ENCODE peak calls at places on chromosomes 1 and 21, in eight cellular contexts. One of them, this sample, is unnamed.

GRCh38 chr1:3904006-3904842 is 4.2 kb upstream of the C1orf174 start:
- DNase-seq in ELR: no peak
- DNase-seq in T follicular helper cell: no peak
- DNase-seq in activated T-cell treated with anti-CD3 and anti-CD28 coated beads for 1 hour: no peak
- DNase-seq in NCI-H2029 treated with DMSO at 0.1 percent for 48 hours: no peak
- DNase-seq in NCI-H1417 treated with DMSO at 0.1 percent for 48 hours: no peak
- DNase-seq in ecto neural progenitor cell: no peak
- DNase-seq in activated CD4-positive, alpha-beta T cell treated with anti-CD3 and anti-CD28 coated beads for 48 hours: no peak
- DNase-seq in this sample: no peak

GRCh38 chr21:43983860-43984420 is 28.2 kb upstream of the TRAPPC10 start:
- DNase-seq in activated T-cell treated with anti-CD3 and anti-CD28 coated beads for 1 hour: no peak
- DNase-seq in NCI-H1417 treated with DMSO at 0.1 percent for 48 hours: no peak
- DNase-seq in T follicular helper cell: no peak
- DNase-seq in ecto neural progenitor cell: no peak
- DNase-seq in NCI-H2029 treated with DMSO at 0.1 percent for 48 hours: no peak
- DNase-seq in activated CD4-positive, alpha-beta T cell treated with anti-CD3 and anti-CD28 coated beads for 48 hours: no peak
- DNase-seq in ELR: no peak
- DNase-seq in this sample: no peak

GRCh38 chr1:105664495-105664894 is 1392.0 kb upstream of the PRMT6 start:
- DNase-seq in NCI-H1417 treated with DMSO at 0.1 percent for 48 hours: no peak
- DNase-seq in ELR: peak; percentile 3
- DNase-seq in activated CD4-positive, alpha-beta T cell treated with anti-CD3 and anti-CD28 coated beads for 48 hours: no peak
- DNase-seq in T follicular helper cell: no peak
- DNase-seq in activated T-cell treated with anti-CD3 and anti-CD28 coated beads for 1 hour: no peak
- DNase-seq in NCI-H2029 treated with DMSO at 0.1 percent for 48 hours: no peak
- DNase-seq in ecto neural progenitor cell: no peak
- DNase-seq in this sample: no peak

GRCh38 chr1:119075614-119076013 is 64.8 kb downstream of the WARS2 start:
- DNase-seq in NCI-H2029 treated with DMSO at 0.1 percent for 48 hours: no peak
- DNase-seq in activated T-cell treated with anti-CD3 and anti-CD28 coated beads for 1 hour: no peak
- DNase-seq in ELR: peak; percentile 55
- DNase-seq in T follicular helper cell: no peak
- DNase-seq in NCI-H1417 treated with DMSO at 0.1 percent for 48 hours: no peak
- DNase-seq in activated CD4-positive, alpha-beta T cell treated with anti-CD3 and anti-CD28 coated beads for 48 hours: no peak
- DNase-seq in ecto neural progenitor cell: no peak
- DNase-seq in this sample: no peak

GRCh38 chr1:201888282-201889033 is at the start of gene SHISA4:
- DNase-seq in activated CD4-positive, alpha-beta T cell treated with anti-CD3 and anti-CD28 coated beads for 48 hours: no peak
- DNase-seq in T follicular helper cell: no peak
- DNase-seq in ecto neural progenitor cell: peak; percentile 73
- DNase-seq in NCI-H1417 treated with DMSO at 0.1 percent for 48 hours: peak; percentile 5
- DNase-seq in activated T-cell treated with anti-CD3 and anti-CD28 coated beads for 1 hour: no peak
- DNase-seq in ELR: peak; percentile 69
- DNase-seq in NCI-H2029 treated with DMSO at 0.1 percent for 48 hours: peak; percentile 13
- DNase-seq in this sample: peak; percentile 78

GRCh38 chr1:31752258-31752657 is 11.9 kb downstream of the ADGRB2 start:
- DNase-seq in ecto neural progenitor cell: no peak
- DNase-seq in T follicular helper cell: no peak
- DNase-seq in ELR: no peak
- DNase-seq in NCI-H1417 treated with DMSO at 0.1 percent for 48 hours: no peak
- DNase-seq in activated T-cell treated with anti-CD3 and anti-CD28 coated beads for 1 hour: no peak
- DNase-seq in NCI-H2029 treated with DMSO at 0.1 percent for 48 hours: no peak
- DNase-seq in activated CD4-positive, alpha-beta T cell treated with anti-CD3 and anti-CD28 coated beads for 48 hours: no peak
- DNase-seq in this sample: no peak

GRCh38 chr1:167328306-167328705 is 107.6 kb downstream of the POU2F1 start:
- DNase-seq in T follicular helper cell: no peak
- DNase-seq in NCI-H1417 treated with DMSO at 0.1 percent for 48 hours: no peak
- DNase-seq in ecto neural progenitor cell: no peak
- DNase-seq in ELR: no peak
- DNase-seq in activated CD4-positive, alpha-beta T cell treated with anti-CD3 and anti-CD28 coated beads for 48 hours: no peak
- DNase-seq in activated T-cell treated with anti-CD3 and anti-CD28 coated beads for 1 hour: no peak
- DNase-seq in NCI-H2029 treated with DMSO at 0.1 percent for 48 hours: no peak
- DNase-seq in this sample: no peak

GRCh38 chr1:108643492-108644333 is 17.2 kb downstream of the HENMT1 start:
- DNase-seq in activated CD4-positive, alpha-beta T cell treated with anti-CD3 and anti-CD28 coated beads for 48 hours: peak; percentile 54
- DNase-seq in activated T-cell treated with anti-CD3 and anti-CD28 coated beads for 1 hour: peak; percentile 27
- DNase-seq in ecto neural progenitor cell: no peak
- DNase-seq in NCI-H2029 treated with DMSO at 0.1 percent for 48 hours: peak; percentile 6
- DNase-seq in T follicular helper cell: peak; percentile 36
- DNase-seq in ELR: peak; percentile 73
- DNase-seq in NCI-H1417 treated with DMSO at 0.1 percent for 48 hours: peak; percentile 26
- DNase-seq in this sample: no peak

GRCh38 chr1:108893141-108893530 is 16.4 kb downstream of the GPSM2 start:
- DNase-seq in ELR: peak; percentile 85
- DNase-seq in activated CD4-positive, alpha-beta T cell treated with anti-CD3 and anti-CD28 coated beads for 48 hours: no peak
- DNase-seq in T follicular helper cell: no peak
- DNase-seq in NCI-H1417 treated with DMSO at 0.1 percent for 48 hours: no peak
- DNase-seq in NCI-H2029 treated with DMSO at 0.1 percent for 48 hours: no peak
- DNase-seq in activated T-cell treated with anti-CD3 and anti-CD28 coated beads for 1 hour: no peak
- DNase-seq in ecto neural progenitor cell: no peak
- DNase-seq in this sample: no peak

GRCh38 chr1:245953876-245954660 is 553.0 kb downstream of the SMYD3 start:
- DNase-seq in ecto neural progenitor cell: no peak
- DNase-seq in NCI-H2029 treated with DMSO at 0.1 percent for 48 hours: no peak
- DNase-seq in activated T-cell treated with anti-CD3 and anti-CD28 coated beads for 1 hour: no peak
- DNase-seq in ELR: peak; percentile 20
- DNase-seq in NCI-H1417 treated with DMSO at 0.1 percent for 48 hours: no peak
- DNase-seq in activated CD4-positive, alpha-beta T cell treated with anti-CD3 and anti-CD28 coated beads for 48 hours: no peak
- DNase-seq in T follicular helper cell: no peak
- DNase-seq in this sample: no peak

GRCh38 chr21:46656820-46657219 is 21.3 kb downstream of the PRMT2 start:
- DNase-seq in ELR: no peak
- DNase-seq in activated CD4-positive, alpha-beta T cell treated with anti-CD3 and anti-CD28 coated beads for 48 hours: no peak
- DNase-seq in NCI-H2029 treated with DMSO at 0.1 percent for 48 hours: no peak
- DNase-seq in NCI-H1417 treated with DMSO at 0.1 percent for 48 hours: no peak
- DNase-seq in activated T-cell treated with anti-CD3 and anti-CD28 coated beads for 1 hour: no peak
- DNase-seq in ecto neural progenitor cell: no peak
- DNase-seq in T follicular helper cell: no peak
- DNase-seq in this sample: no peak

GRCh38 chr1:163258181-163258580 is 55.5 kb upstream of the RGS5 start:
- DNase-seq in NCI-H2029 treated with DMSO at 0.1 percent for 48 hours: no peak
- DNase-seq in activated T-cell treated with anti-CD3 and anti-CD28 coated beads for 1 hour: no peak
- DNase-seq in ecto neural progenitor cell: no peak
- DNase-seq in activated CD4-positive, alpha-beta T cell treated with anti-CD3 and anti-CD28 coated beads for 48 hours: no peak
- DNase-seq in NCI-H1417 treated with DMSO at 0.1 percent for 48 hours: no peak
- DNase-seq in ELR: no peak
- DNase-seq in T follicular helper cell: no peak
- DNase-seq in this sample: no peak

GRCh38 chr1:78045850-78046778 is at the start of gene GIPC2:
- DNase-seq in ecto neural progenitor cell: peak; percentile 58
- DNase-seq in NCI-H2029 treated with DMSO at 0.1 percent for 48 hours: no peak
- DNase-seq in T follicular helper cell: no peak
- DNase-seq in activated T-cell treated with anti-CD3 and anti-CD28 coated beads for 1 hour: no peak
- DNase-seq in NCI-H1417 treated with DMSO at 0.1 percent for 48 hours: no peak
- DNase-seq in ELR: peak; percentile 49
- DNase-seq in activated CD4-positive, alpha-beta T cell treated with anti-CD3 and anti-CD28 coated beads for 48 hours: peak; percentile 57
- DNase-seq in this sample: peak; percentile 73

GRCh38 chr1:28835237-28835650 is 23.3 kb downstream of the OPRD1 start:
- DNase-seq in NCI-H1417 treated with DMSO at 0.1 percent for 48 hours: peak; percentile 88
- DNase-seq in T follicular helper cell: no peak
- DNase-seq in activated T-cell treated with anti-CD3 and anti-CD28 coated beads for 1 hour: no peak
- DNase-seq in ELR: no peak
- DNase-seq in NCI-H2029 treated with DMSO at 0.1 percent for 48 hours: peak; percentile 86
- DNase-seq in activated CD4-positive, alpha-beta T cell treated with anti-CD3 and anti-CD28 coated beads for 48 hours: no peak
- DNase-seq in ecto neural progenitor cell: no peak
- DNase-seq in this sample: no peak

GRCh38 chr1:39167632-39168209 is 36.8 kb upstream of the MACF1 start:
- DNase-seq in NCI-H2029 treated with DMSO at 0.1 percent for 48 hours: peak; percentile 99
- DNase-seq in ecto neural progenitor cell: no peak
- DNase-seq in NCI-H1417 treated with DMSO at 0.1 percent for 48 hours: no peak
- DNase-seq in T follicular helper cell: no peak
- DNase-seq in activated CD4-positive, alpha-beta T cell treated with anti-CD3 and anti-CD28 coated beads for 48 hours: no peak
- DNase-seq in ELR: peak; percentile 56
- DNase-seq in activated T-cell treated with anti-CD3 and anti-CD28 coated beads for 1 hour: no peak
- DNase-seq in this sample: peak; percentile 55

GRCh38 chr1:56107278-56107643 is 472.1 kb downstream of the PLPP3 start:
- DNase-seq in activated CD4-positive, alpha-beta T cell treated with anti-CD3 and anti-CD28 coated beads for 48 hours: no peak
- DNase-seq in ecto neural progenitor cell: no peak
- DNase-seq in NCI-H1417 treated with DMSO at 0.1 percent for 48 hours: no peak
- DNase-seq in activated T-cell treated with anti-CD3 and anti-CD28 coated beads for 1 hour: no peak
- DNase-seq in NCI-H2029 treated with DMSO at 0.1 percent for 48 hours: no peak
- DNase-seq in ELR: no peak
- DNase-seq in T follicular helper cell: no peak
- DNase-seq in this sample: no peak

GRCh38 chr1:38454236-38454635 is 405.3 kb downstream of the RRAGC start:
- DNase-seq in activated T-cell treated with anti-CD3 and anti-CD28 coated beads for 1 hour: no peak
- DNase-seq in NCI-H2029 treated with DMSO at 0.1 percent for 48 hours: no peak
- DNase-seq in ELR: peak; percentile 57
- DNase-seq in activated CD4-positive, alpha-beta T cell treated with anti-CD3 and anti-CD28 coated beads for 48 hours: no peak
- DNase-seq in NCI-H1417 treated with DMSO at 0.1 percent for 48 hours: no peak
- DNase-seq in ecto neural progenitor cell: no peak
- DNase-seq in T follicular helper cell: no peak
- DNase-seq in this sample: no peak

GRCh38 chr21:34915364-34915834 is 133.7 kb downstream of the RUNX1 start:
- DNase-seq in T follicular helper cell: no peak
- DNase-seq in NCI-H2029 treated with DMSO at 0.1 percent for 48 hours: no peak
- DNase-seq in activated T-cell treated with anti-CD3 and anti-CD28 coated beads for 1 hour: no peak
- DNase-seq in ecto neural progenitor cell: no peak
- DNase-seq in ELR: peak; percentile 81
- DNase-seq in NCI-H1417 treated with DMSO at 0.1 percent for 48 hours: no peak
- DNase-seq in activated CD4-positive, alpha-beta T cell treated with anti-CD3 and anti-CD28 coated beads for 48 hours: no peak
- DNase-seq in this sample: peak; percentile 58

GRCh38 chr21:38178653-38179503 is 77.9 kb upstream of the KCNJ15 start:
- DNase-seq in ELR: no peak
- DNase-seq in activated CD4-positive, alpha-beta T cell treated with anti-CD3 and anti-CD28 coated beads for 48 hours: no peak
- DNase-seq in T follicular helper cell: no peak
- DNase-seq in NCI-H1417 treated with DMSO at 0.1 percent for 48 hours: no peak
- DNase-seq in ecto neural progenitor cell: no peak
- DNase-seq in NCI-H2029 treated with DMSO at 0.1 percent for 48 hours: no peak
- DNase-seq in activated T-cell treated with anti-CD3 and anti-CD28 coated beads for 1 hour: no peak
- DNase-seq in this sample: peak; percentile 60

GRCh38 chr21:36917487-36918158 is 48.8 kb downstream of the HLCS start:
- DNase-seq in activated CD4-positive, alpha-beta T cell treated with anti-CD3 and anti-CD28 coated beads for 48 hours: no peak
- DNase-seq in NCI-H1417 treated with DMSO at 0.1 percent for 48 hours: no peak
- DNase-seq in activated T-cell treated with anti-CD3 and anti-CD28 coated beads for 1 hour: no peak
- DNase-seq in NCI-H2029 treated with DMSO at 0.1 percent for 48 hours: no peak
- DNase-seq in T follicular helper cell: no peak
- DNase-seq in ELR: peak; percentile 64
- DNase-seq in ecto neural progenitor cell: no peak
- DNase-seq in this sample: peak; percentile 70

GRCh38 chr1:64525116-64525686 is 55.3 kb downstream of the CACHD1 start:
- DNase-seq in NCI-H2029 treated with DMSO at 0.1 percent for 48 hours: no peak
- DNase-seq in activated T-cell treated with anti-CD3 and anti-CD28 coated beads for 1 hour: no peak
- DNase-seq in ecto neural progenitor cell: no peak
- DNase-seq in T follicular helper cell: no peak
- DNase-seq in activated CD4-positive, alpha-beta T cell treated with anti-CD3 and anti-CD28 coated beads for 48 hours: no peak
- DNase-seq in NCI-H1417 treated with DMSO at 0.1 percent for 48 hours: no peak
- DNase-seq in ELR: no peak
- DNase-seq in this sample: no peak

GRCh38 chr1:11156958-11157357 is 32.2 kb upstream of the ANGPTL7 start:
- DNase-seq in activated T-cell treated with anti-CD3 and anti-CD28 coated beads for 1 hour: no peak
- DNase-seq in T follicular helper cell: no peak
- DNase-seq in NCI-H2029 treated with DMSO at 0.1 percent for 48 hours: no peak
- DNase-seq in ecto neural progenitor cell: no peak
- DNase-seq in ELR: no peak
- DNase-seq in activated CD4-positive, alpha-beta T cell treated with anti-CD3 and anti-CD28 coated beads for 48 hours: peak; percentile 44
- DNase-seq in NCI-H1417 treated with DMSO at 0.1 percent for 48 hours: no peak
- DNase-seq in this sample: no peak

GRCh38 chr21:42513985-42514882 is 582 bp downstream of the SLC37A1 start:
- DNase-seq in ELR: peak; percentile 14
- DNase-seq in NCI-H1417 treated with DMSO at 0.1 percent for 48 hours: no peak
- DNase-seq in NCI-H2029 treated with DMSO at 0.1 percent for 48 hours: peak; percentile 16
- DNase-seq in activated CD4-positive, alpha-beta T cell treated with anti-CD3 and anti-CD28 coated beads for 48 hours: peak; percentile 74
- DNase-seq in activated T-cell treated with anti-CD3 and anti-CD28 coated beads for 1 hour: peak; percentile 50
- DNase-seq in T follicular helper cell: peak; percentile 41
- DNase-seq in ecto neural progenitor cell: peak; percentile 69
- DNase-seq in this sample: peak; percentile 72

This sample was measured in islet precursor cell.